ENCODE peak calls at places on chromosomes 4 and X, in four cellular contexts. T is K562, R is HepG2, Y is Panc1. Q is an unnamed sample.

GRCh38 chrX:128518508-128518907 is 466.3 kb upstream of the ACTRT1 start:
- DNase-seq in R (peak; percentile 6), T (no peak), Y (no peak), Q (no peak)

GRCh38 chr4:24472514-24473308 is 111.6 kb downstream of the DHX15 start:
- DNase-seq in T (peak; percentile 78), Y (no peak), R (peak; percentile 50), Q (peak; percentile 50)

GRCh38 chrX:139194571-139195280 is 335.8 kb upstream of the F9 start:
- DNase-seq in T (peak; percentile 51), Y (no peak), R (no peak), Q (no peak)

GRCh38 chr4:128660361-128660964 is 149.0 kb upstream of the JADE1 start:
- DNase-seq in R (no peak), T (no peak), Y (no peak), Q (no peak)

GRCh38 chr4:8652181-8653078 is 59.9 kb downstream of the CPZ start:
- DNase-seq in T (no peak), Y (no peak), R (no peak), Q (no peak)

GRCh38 chrX:77924320-77924859 is 13.9 kb downstream of the ATP7A start:
- DNase-seq in R (no peak), T (no peak), Y (no peak), Q (no peak)

GRCh38 chr4:1295405-1296055 is 5.8 kb downstream of the MAEA start:
- DNase-seq in Y (no peak), R (no peak), T (no peak), Q (no peak)

GRCh38 chr4:151267104-151267503 is 9.9 kb upstream of the PRSS48 start:
- DNase-seq in R (peak; percentile 76), T (no peak), Y (no peak), Q (no peak)

GRCh38 chrX:111914398-111915092 is 38.6 kb downstream of the TRPC5OS start:
- DNase-seq in R (no peak), T (no peak), Y (peak; percentile 50), Q (no peak)

GRCh38 chrX:13029341-13029740 is 15.1 kb downstream of the FAM9C start:
- DNase-seq in T (no peak), R (no peak), Y (no peak), Q (no peak)

GRCh38 chr4:22238742-22239141 is 277.1 kb downstream of the ADGRA3 start:
- DNase-seq in R (peak; percentile 2), T (no peak), Y (no peak), Q (no peak)

GRCh38 chr4:22240814-22241213 is 275.1 kb downstream of the ADGRA3 start:
- DNase-seq in Y (no peak), T (no peak), R (no peak), Q (no peak)

GRCh38 chr4:22235798-22236197 is 280.1 kb downstream of the ADGRA3 start:
- DNase-seq in Y (no peak), R (no peak), T (no peak), Q (no peak)

GRCh38 chr4:22237846-22238513 is 277.9 kb downstream of the ADGRA3 start:
- DNase-seq in T (no peak), Y (no peak), R (peak; percentile 54), Q (no peak)

DNA sequence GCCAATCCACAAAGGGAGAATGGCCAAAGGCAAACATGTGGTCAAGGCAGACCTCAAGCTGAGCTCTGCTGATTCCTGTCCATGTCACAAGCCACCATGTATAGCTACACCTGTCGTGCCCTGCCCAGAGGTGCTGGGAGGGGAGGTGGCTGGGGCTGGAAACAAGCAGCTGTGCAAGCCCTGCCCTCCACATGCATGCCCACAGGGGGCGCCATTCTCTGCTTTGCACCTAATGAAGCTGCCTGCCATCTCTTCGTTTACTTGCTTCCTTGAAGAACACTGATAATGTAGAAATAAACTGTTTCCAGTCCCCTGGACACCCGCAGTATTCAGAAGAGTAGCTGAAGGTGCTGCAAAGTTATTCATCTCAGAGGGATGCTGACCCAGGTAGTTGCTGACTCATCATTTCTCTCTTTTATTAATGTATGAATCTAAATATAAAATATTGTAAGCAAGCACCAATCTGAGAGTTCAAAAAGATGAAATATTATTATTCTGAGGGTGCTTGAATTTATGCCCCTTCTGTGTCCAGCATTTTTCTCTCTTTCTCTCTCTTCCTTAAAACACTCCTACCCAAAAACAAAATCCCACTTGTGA is 278.6 kb downstream of the ADGRA3 start:
- DNase-seq in T (no peak), Y (no peak), R (peak; percentile 15), Q (peak; percentile 29)
- TF ChIP-seq TCF7L2 in T (no peak), Y (no peak), R (no peak), Q (no peak)

GRCh38 chr4:15956179-15956850 is 6.7 kb downstream of the FGFBP2 start:
- DNase-seq in R (peak; percentile 72), T (peak; percentile 73), Y (peak; percentile 58), Q (peak; percentile 78)
- TF ChIP-seq TCF7L2 in R (no peak), T (no peak), Y (no peak), Q (peak; percentile 7)

GRCh38 chr4:123412700-123413512 is 16.3 kb downstream of the SPRY1 start:
- DNase-seq in R (no peak), Y (no peak), T (no peak), Q (no peak)
- TF ChIP-seq TCF7L2 in R (no peak), Y (no peak), T (no peak), Q (no peak)

DNA sequence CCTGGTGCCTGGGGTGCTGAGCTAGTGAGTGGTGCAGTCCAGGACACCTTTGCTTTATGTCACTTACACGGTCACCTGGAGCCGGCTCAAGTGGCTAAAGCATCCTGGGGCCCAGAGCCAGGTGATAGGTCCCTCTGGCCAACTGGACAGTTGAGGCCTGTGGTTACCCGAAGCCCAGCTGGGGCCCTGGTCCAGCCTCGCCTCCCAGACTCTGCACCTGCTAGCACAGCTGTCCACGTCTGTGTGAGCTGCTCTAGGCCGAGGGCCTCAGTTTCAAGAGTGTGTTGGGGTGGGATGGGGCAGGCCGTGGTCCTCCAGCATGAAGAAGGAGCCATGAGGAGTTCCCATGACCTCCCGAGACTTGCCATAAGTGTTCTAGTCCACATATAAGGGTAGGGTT is 7.7 kb upstream of the ADD1 start:
- DNase-seq in R (no peak), Y (no peak), T (no peak), Q (no peak)
- TF ChIP-seq TCF7L2 in R (no peak), Y (no peak), T (no peak), Q (no peak)

DNA sequence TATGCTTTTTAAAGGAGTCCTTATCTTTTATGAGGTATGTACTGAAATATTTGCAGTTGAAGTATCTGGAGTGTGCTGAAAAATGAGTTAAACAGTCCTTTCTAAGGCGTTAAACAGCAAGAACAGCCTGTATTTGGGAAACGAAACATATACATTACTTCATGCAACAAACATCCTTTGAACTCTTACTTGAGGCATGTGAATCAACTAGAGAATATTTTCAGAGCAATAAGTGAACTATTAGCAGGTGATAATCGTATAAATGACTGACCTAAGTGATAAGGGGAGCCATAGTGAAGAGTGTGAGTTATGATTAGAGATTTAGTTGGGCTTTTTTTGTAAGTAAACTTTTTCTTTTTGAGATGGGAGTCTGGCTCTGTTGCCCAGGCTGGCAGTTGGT is 45.9 kb upstream of the RHOH start:
- DNase-seq in R (no peak), Y (no peak), T (no peak), Q (no peak)
- TF ChIP-seq TCF7L2 in R (no peak), Y (no peak), T (no peak), Q (no peak)

Q was measured in HCT116.